ENCODE peak calls at places on chromosomes 3 and 15, in eight cellular contexts. One of them, this sample, is unnamed.

GRCh38 chr3:148727242-148727641 is 29.5 kb downstream of the AGTR1 start:
- DNase-seq in transverse colon: peak; percentile 18
- DNase-seq in keratinocyte: no peak
- DNase-seq in kidney: no peak
- DNase-seq in OCI-LY7: peak; percentile 21
- DNase-seq in GM23338: peak; percentile 86
- DNase-seq in gastrocnemius medialis: no peak
- DNase-seq in lower lobe of right lung: no peak
- DNase-seq in this sample: peak; percentile 57

GRCh38 chr3:184377374-184377773 is 633 bp downstream of the THPO start:
- DNase-seq in transverse colon: no peak
- DNase-seq in keratinocyte: no peak
- DNase-seq in kidney: no peak
- DNase-seq in OCI-LY7: peak; percentile 26
- DNase-seq in GM23338: no peak
- DNase-seq in gastrocnemius medialis: no peak
- DNase-seq in lower lobe of right lung: no peak
- DNase-seq in this sample: no peak

GRCh38 chr15:67199881-67200763 is 54.3 kb downstream of the AAGAB start:
- DNase-seq in transverse colon: no peak
- DNase-seq in keratinocyte: no peak
- DNase-seq in kidney: no peak
- DNase-seq in OCI-LY7: no peak
- DNase-seq in GM23338: no peak
- DNase-seq in gastrocnemius medialis: peak; percentile 48
- DNase-seq in lower lobe of right lung: no peak
- DNase-seq in this sample: no peak

GRCh38 chr3:49775538-49775937 is 10.8 kb downstream of the IP6K1 start:
- DNase-seq in transverse colon: no peak
- DNase-seq in keratinocyte: no peak
- DNase-seq in kidney: no peak
- DNase-seq in OCI-LY7: no peak
- DNase-seq in GM23338: no peak
- DNase-seq in gastrocnemius medialis: no peak
- DNase-seq in lower lobe of right lung: no peak
- DNase-seq in this sample: no peak

GRCh38 chr3:153513236-153513635 is 351.2 kb downstream of the RAP2B start:
- DNase-seq in transverse colon: no peak
- DNase-seq in keratinocyte: no peak
- DNase-seq in kidney: no peak
- DNase-seq in OCI-LY7: peak; percentile 26
- DNase-seq in GM23338: peak; percentile 63
- DNase-seq in gastrocnemius medialis: no peak
- DNase-seq in lower lobe of right lung: no peak
- DNase-seq in this sample: peak; percentile 45

GRCh38 chr15:99409097-99409473 is 156.7 kb upstream of the MEF2A start:
- DNase-seq in transverse colon: peak; percentile 76
- DNase-seq in keratinocyte: peak; percentile 19
- DNase-seq in kidney: peak; percentile 90
- DNase-seq in OCI-LY7: peak; percentile 21
- DNase-seq in GM23338: peak; percentile 68
- DNase-seq in gastrocnemius medialis: peak; percentile 67
- DNase-seq in lower lobe of right lung: peak; percentile 78
- DNase-seq in this sample: peak; percentile 33

GRCh38 chr3:113825090-113825489 is 13.5 kb upstream of the GRAMD1C start:
- DNase-seq in transverse colon: no peak
- DNase-seq in keratinocyte: no peak
- DNase-seq in kidney: no peak
- DNase-seq in OCI-LY7: peak; percentile 11
- DNase-seq in GM23338: peak; percentile 47
- DNase-seq in gastrocnemius medialis: no peak
- DNase-seq in lower lobe of right lung: no peak
- DNase-seq in this sample: peak; percentile 25

GRCh38 chr3:103167850-103168249 is 733.0 kb downstream of the ZPLD1 start:
- DNase-seq in transverse colon: no peak
- DNase-seq in keratinocyte: no peak
- DNase-seq in kidney: no peak
- DNase-seq in OCI-LY7: no peak
- DNase-seq in GM23338: no peak
- DNase-seq in gastrocnemius medialis: no peak
- DNase-seq in lower lobe of right lung: no peak
- DNase-seq in this sample: no peak

GRCh38 chr15:77749998-77750540 is 117.4 kb upstream of the LINGO1 start:
- DNase-seq in transverse colon: no peak
- DNase-seq in keratinocyte: no peak
- DNase-seq in kidney: no peak
- DNase-seq in OCI-LY7: no peak
- DNase-seq in GM23338: no peak
- DNase-seq in gastrocnemius medialis: no peak
- DNase-seq in lower lobe of right lung: no peak
- DNase-seq in this sample: peak; percentile 28

GRCh38 chr3:168002786-168003368 is 92.8 kb downstream of the GOLIM4 start:
- DNase-seq in transverse colon: peak; percentile 42
- DNase-seq in keratinocyte: peak; percentile 54
- DNase-seq in kidney: no peak
- DNase-seq in OCI-LY7: no peak
- DNase-seq in GM23338: no peak
- DNase-seq in gastrocnemius medialis: no peak
- DNase-seq in lower lobe of right lung: no peak
- DNase-seq in this sample: peak; percentile 3

GRCh38 chr3:52367891-52368880 is 52.1 kb downstream of the DNAH1 start:
- DNase-seq in transverse colon: no peak
- DNase-seq in keratinocyte: no peak
- DNase-seq in kidney: no peak
- DNase-seq in OCI-LY7: no peak
- DNase-seq in GM23338: peak; percentile 26
- DNase-seq in gastrocnemius medialis: no peak
- DNase-seq in lower lobe of right lung: no peak
- DNase-seq in this sample: no peak

GRCh38 chr3:45987368-45988099 is 8.1 kb downstream of the FYCO1 start:
- DNase-seq in transverse colon: no peak
- DNase-seq in keratinocyte: no peak
- DNase-seq in kidney: no peak
- DNase-seq in OCI-LY7: no peak
- DNase-seq in GM23338: no peak
- DNase-seq in gastrocnemius medialis: peak; percentile 88
- DNase-seq in lower lobe of right lung: no peak
- DNase-seq in this sample: no peak

GRCh38 chr3:133137042-133137393 is 98.8 kb downstream of the TMEM108 start:
- DNase-seq in transverse colon: no peak
- DNase-seq in keratinocyte: no peak
- DNase-seq in kidney: no peak
- DNase-seq in OCI-LY7: no peak
- DNase-seq in GM23338: no peak
- DNase-seq in gastrocnemius medialis: no peak
- DNase-seq in lower lobe of right lung: no peak
- DNase-seq in this sample: no peak

GRCh38 chr15:79192462-79193036 is 90.0 kb upstream of the ANKRD34C start:
- DNase-seq in transverse colon: no peak
- DNase-seq in keratinocyte: no peak
- DNase-seq in kidney: no peak
- DNase-seq in OCI-LY7: no peak
- DNase-seq in GM23338: no peak
- DNase-seq in gastrocnemius medialis: no peak
- DNase-seq in lower lobe of right lung: no peak
- DNase-seq in this sample: no peak

GRCh38 chr15:97904196-97904572 is 56.3 kb upstream of the ARRDC4 start:
- DNase-seq in transverse colon: peak; percentile 77
- DNase-seq in keratinocyte: no peak
- DNase-seq in kidney: peak; percentile 90
- DNase-seq in OCI-LY7: peak; percentile 2
- DNase-seq in GM23338: peak; percentile 90
- DNase-seq in gastrocnemius medialis: peak; percentile 18
- DNase-seq in lower lobe of right lung: peak; percentile 76
- DNase-seq in this sample: peak; percentile 83

GRCh38 chr3:52387481-52387880 is 57.4 kb downstream of the SEMA3G start:
- DNase-seq in transverse colon: no peak
- DNase-seq in keratinocyte: no peak
- DNase-seq in kidney: no peak
- DNase-seq in OCI-LY7: no peak
- DNase-seq in GM23338: no peak
- DNase-seq in gastrocnemius medialis: no peak
- DNase-seq in lower lobe of right lung: no peak
- DNase-seq in this sample: no peak

GRCh38 chr15:41512078-41512394 is 1.6 kb downstream of the LTK start:
- DNase-seq in transverse colon: peak; percentile 30
- DNase-seq in keratinocyte: no peak
- DNase-seq in kidney: no peak
- DNase-seq in OCI-LY7: no peak
- DNase-seq in GM23338: peak; percentile 35
- DNase-seq in gastrocnemius medialis: no peak
- DNase-seq in lower lobe of right lung: no peak
- DNase-seq in this sample: no peak

GRCh38 chr3:181709537-181710279 is 2.0 kb upstream of the SOX2 start:
- DNase-seq in transverse colon: peak; percentile 77
- DNase-seq in keratinocyte: no peak
- DNase-seq in kidney: peak; percentile 79
- DNase-seq in OCI-LY7: peak; percentile 84
- DNase-seq in GM23338: peak; percentile 89
- DNase-seq in gastrocnemius medialis: peak; percentile 35
- DNase-seq in lower lobe of right lung: peak; percentile 80
- DNase-seq in this sample: peak; percentile 79

GRCh38 chr3:74839591-74839990 is 225.1 kb upstream of the CNTN3 start:
- DNase-seq in transverse colon: no peak
- DNase-seq in keratinocyte: no peak
- DNase-seq in kidney: no peak
- DNase-seq in OCI-LY7: no peak
- DNase-seq in GM23338: no peak
- DNase-seq in gastrocnemius medialis: no peak
- DNase-seq in lower lobe of right lung: no peak
- DNase-seq in this sample: no peak

GRCh38 chr15:74218172-74218885 is 15.7 kb upstream of the STRA6 start:
- DNase-seq in transverse colon: no peak
- DNase-seq in keratinocyte: no peak
- DNase-seq in kidney: no peak
- DNase-seq in OCI-LY7: no peak
- DNase-seq in GM23338: no peak
- DNase-seq in gastrocnemius medialis: no peak
- DNase-seq in lower lobe of right lung: no peak
- DNase-seq in this sample: no peak
- H3K4me1 ChIP-seq in transverse colon: peaks cover 10% of the 10 kb centered on the region
- H3K4me1 ChIP-seq in keratinocyte: peaks cover 5% of the 10 kb centered on the region
- H3K4me1 ChIP-seq in kidney: no peaks in the 10 kb centered on the region
- H3K4me1 ChIP-seq in OCI-LY7: no peaks in the 10 kb centered on the region
- H3K4me1 ChIP-seq in GM23338: peaks cover 59% of the 10 kb centered on the region
- H3K4me1 ChIP-seq in gastrocnemius medialis: no peaks in the 10 kb centered on the region
- H3K4me1 ChIP-seq in lower lobe of right lung: no peaks in the 10 kb centered on the region
- H3K4me1 ChIP-seq in this sample: peaks cover 39% of the 10 kb centered on the region

GRCh38 chr3:177932346-177932745 is 603.9 kb upstream of the KCNMB2 start:
- DNase-seq in transverse colon: no peak
- DNase-seq in keratinocyte: no peak
- DNase-seq in kidney: no peak
- DNase-seq in OCI-LY7: no peak
- DNase-seq in GM23338: no peak
- DNase-seq in gastrocnemius medialis: no peak
- DNase-seq in lower lobe of right lung: no peak
- DNase-seq in this sample: no peak

GRCh38 chr3:177930771-177931170 is 605.5 kb upstream of the KCNMB2 start:
- DNase-seq in transverse colon: no peak
- DNase-seq in keratinocyte: no peak
- DNase-seq in kidney: no peak
- DNase-seq in OCI-LY7: no peak
- DNase-seq in GM23338: no peak
- DNase-seq in gastrocnemius medialis: no peak
- DNase-seq in lower lobe of right lung: no peak
- DNase-seq in this sample: no peak

GRCh38 chr3:177932750-177933660 is 603.2 kb upstream of the KCNMB2 start:
- DNase-seq in transverse colon: no peak
- DNase-seq in keratinocyte: no peak
- DNase-seq in kidney: no peak
- DNase-seq in OCI-LY7: no peak
- DNase-seq in GM23338: no peak
- DNase-seq in gastrocnemius medialis: no peak
- DNase-seq in lower lobe of right lung: no peak
- DNase-seq in this sample: no peak

GRCh38 chr3:177929310-177929709 is 606.9 kb upstream of the KCNMB2 start:
- DNase-seq in transverse colon: no peak
- DNase-seq in keratinocyte: peak; percentile 28
- DNase-seq in kidney: no peak
- DNase-seq in OCI-LY7: no peak
- DNase-seq in GM23338: no peak
- DNase-seq in gastrocnemius medialis: no peak
- DNase-seq in lower lobe of right lung: no peak
- DNase-seq in this sample: no peak

DNA sequence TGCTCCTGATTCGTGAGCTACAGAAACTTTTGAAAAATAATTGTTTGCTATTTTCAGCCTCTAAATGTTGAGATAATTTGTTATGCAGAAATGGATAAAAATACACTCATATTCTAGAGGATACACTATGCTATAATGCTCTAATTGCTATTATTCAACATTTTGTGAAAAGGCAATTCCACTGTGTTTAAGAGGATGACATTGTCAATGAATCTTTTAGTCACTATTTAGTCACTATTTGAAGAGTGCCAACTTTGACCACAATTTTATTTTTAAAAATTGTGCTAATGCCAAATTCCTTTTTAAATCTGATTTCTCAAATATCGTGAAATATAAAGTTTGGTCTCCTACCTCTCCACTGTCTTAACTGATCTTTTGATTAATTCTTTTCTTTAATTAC is 604.9 kb upstream of the KCNMB2 start:
- DNase-seq in transverse colon: no peak
- DNase-seq in keratinocyte: no peak
- DNase-seq in kidney: no peak
- DNase-seq in OCI-LY7: no peak
- DNase-seq in GM23338: no peak
- DNase-seq in gastrocnemius medialis: no peak
- DNase-seq in lower lobe of right lung: no peak
- DNase-seq in this sample: no peak
- H3K27ac ChIP-seq in transverse colon: no peak overlapping the region
- H3K27ac ChIP-seq in keratinocyte: no peak overlapping the region
- H3K27ac ChIP-seq in kidney: no peak overlapping the region
- H3K27ac ChIP-seq in OCI-LY7: no peak overlapping the region
- H3K27ac ChIP-seq in GM23338: no peak overlapping the region
- H3K27ac ChIP-seq in gastrocnemius medialis: no peak overlapping the region
- H3K27ac ChIP-seq in lower lobe of right lung: no peak overlapping the region
- H3K27ac ChIP-seq in this sample: no peak overlapping the region

DNA sequence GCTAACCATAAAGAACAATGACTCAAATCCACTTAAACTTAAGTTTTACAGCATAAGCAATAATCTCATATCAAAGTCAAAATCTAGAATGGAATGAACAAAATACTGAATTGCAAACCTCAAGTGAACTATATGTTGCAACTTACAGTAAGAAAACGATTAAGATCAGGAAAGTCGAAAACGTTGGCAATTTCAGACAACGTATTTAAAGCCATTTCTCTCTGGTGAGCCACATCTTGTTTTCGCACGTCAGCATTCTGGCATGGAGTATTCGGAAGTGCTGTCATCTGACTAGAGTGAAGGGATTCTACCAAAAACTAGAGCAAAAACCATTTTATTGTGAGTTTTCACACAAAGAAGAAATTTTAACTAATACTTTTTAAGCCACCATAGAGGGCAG is 28.5 kb downstream of the ATR start:
- DNase-seq in transverse colon: no peak
- DNase-seq in keratinocyte: no peak
- DNase-seq in kidney: no peak
- DNase-seq in OCI-LY7: no peak
- DNase-seq in GM23338: no peak
- DNase-seq in gastrocnemius medialis: no peak
- DNase-seq in lower lobe of right lung: no peak
- DNase-seq in this sample: no peak
- TF ChIP-seq CTCF in transverse colon: no peak
- TF ChIP-seq CTCF in keratinocyte: no peak
- TF ChIP-seq CTCF in kidney: no peak
- TF ChIP-seq CTCF in OCI-LY7: no peak
- TF ChIP-seq CTCF in GM23338: no peak
- TF ChIP-seq CTCF in gastrocnemius medialis: no peak
- TF ChIP-seq CTCF in lower lobe of right lung: no peak
- TF ChIP-seq CTCF in this sample: no peak

GRCh38 chr3:129063091-129063640 is 2.6 kb downstream of the GP9 start:
- DNase-seq in transverse colon: no peak
- DNase-seq in keratinocyte: no peak
- DNase-seq in kidney: no peak
- DNase-seq in OCI-LY7: no peak
- DNase-seq in GM23338: no peak
- DNase-seq in gastrocnemius medialis: no peak
- DNase-seq in lower lobe of right lung: peak; percentile 28
- DNase-seq in this sample: no peak
- H3K4me1 ChIP-seq in transverse colon: peaks cover 62% of the 10 kb centered on the region
- H3K4me1 ChIP-seq in keratinocyte: no peaks in the 10 kb centered on the region
- H3K4me1 ChIP-seq in kidney: no peaks in the 10 kb centered on the region
- H3K4me1 ChIP-seq in OCI-LY7: peaks cover 14% of the 10 kb centered on the region
- H3K4me1 ChIP-seq in GM23338: no peaks in the 10 kb centered on the region
- H3K4me1 ChIP-seq in gastrocnemius medialis: no peaks in the 10 kb centered on the region
- H3K4me1 ChIP-seq in lower lobe of right lung: peaks cover 7% of the 10 kb centered on the region
- H3K4me1 ChIP-seq in this sample: no peaks in the 10 kb centered on the region